ENCODE peak calls at places on chromosome 5, in seven cellular contexts. G is left ventricle myocardium inferior; C is CD8-positive, alpha-beta T cell; H is fibroblast of mammary gland; O is adrenal gland; P is IMR-90; K is mammary epithelial cell. T is an unnamed sample.

GRCh38 chr5:127615916-127616315 is 33.0 kb upstream of the CTXN3 start:
- DNase-seq in G (no peak), C (no peak), H (peak; percentile 47), O (no peak), P (peak; percentile 15), K (peak; percentile 56), T (no peak)

GRCh38 chr5:74231697-74232096 is 408.8 kb downstream of the ENC1 start:
- DNase-seq in G (no peak), C (no peak), H (no peak), O (no peak), P (no peak), K (peak; percentile 72), T (no peak)

GRCh38 chr5:115785395-115786009 is 31.0 kb downstream of the CDO1 start:
- DNase-seq in G (no peak), C (no peak), H (peak; percentile 55), O (no peak), P (no peak), K (no peak), T (no peak)

GRCh38 chr5:177431317-177432142 is 5.1 kb downstream of the GRK6 start:
- DNase-seq in G (peak; percentile 36), C (peak; percentile 73), H (no peak), O (no peak), P (no peak), K (no peak), T (no peak)

GRCh38 chr5:345404-346195 is 24.1 kb downstream of the AHRR start:
- DNase-seq in G (no peak), C (no peak), H (peak; percentile 22), O (no peak), P (no peak), K (no peak), T (no peak)

GRCh38 chr5:81856948-81857928 is 106.3 kb upstream of the SSBP2 start:
- DNase-seq in G (peak; percentile 86), C (no peak), H (no peak), O (peak; percentile 97), P (no peak), K (peak; percentile 19), T (peak; percentile 33)

GRCh38 chr5:72244862-72245371 is 75.1 kb downstream of the MRPS27 start:
- DNase-seq in G (no peak), C (no peak), H (peak; percentile 71), O (peak; percentile 73), P (peak; percentile 61), K (no peak), T (no peak)

GRCh38 chr5:177369050-177369912 is 11.6 kb downstream of the RGS14 start:
- DNase-seq in G (no peak), C (no peak), H (peak; percentile 30), O (no peak), P (no peak), K (no peak), T (no peak)

GRCh38 chr5:76363385-76364261 is 39.5 kb upstream of the IQGAP2 start:
- DNase-seq in G (no peak), C (no peak), H (no peak), O (no peak), P (no peak), K (no peak), T (no peak)

GRCh38 chr5:99130081-99130480 is 201.3 kb upstream of the CHD1 start:
- DNase-seq in G (no peak), C (no peak), H (no peak), O (no peak), P (no peak), K (no peak), T (no peak)

GRCh38 chr5:125117556-125117955 is 371.1 kb upstream of the ZNF608 start:
- DNase-seq in G (no peak), C (no peak), H (peak; percentile 48), O (no peak), P (peak; percentile 56), K (no peak), T (no peak)

GRCh38 chr5:173408946-173409345 is 80.7 kb upstream of the STC2 start:
- DNase-seq in G (no peak), C (no peak), H (no peak), O (no peak), P (peak; percentile 23), K (no peak), T (no peak)

GRCh38 chr5:174424219-174425053 is 299.9 kb upstream of the MSX2 start:
- DNase-seq in G (no peak), C (no peak), H (no peak), O (peak; percentile 56), P (no peak), K (no peak), T (no peak)

GRCh38 chr5:126961702-126962101 is 68.7 kb downstream of the MARCHF3 start:
- DNase-seq in G (no peak), C (no peak), H (peak; percentile 55), O (no peak), P (peak; percentile 66), K (peak; percentile 84), T (no peak)

GRCh38 chr5:94174748-94175411 is 433.5 kb upstream of the POU5F2 start:
- DNase-seq in G (no peak), C (no peak), H (peak; percentile 64), O (no peak), P (peak; percentile 69), K (peak; percentile 12), T (no peak)

GRCh38 chr5:58094031-58094430 is 365.9 kb downstream of the PLK2 start:
- DNase-seq in G (no peak), C (no peak), H (peak; percentile 11), O (no peak), P (peak; percentile 34), K (peak; percentile 94), T (no peak)

GRCh38 chr5:142432961-142433360 is 108.1 kb upstream of the SPRY4 start:
- DNase-seq in G (no peak), C (peak; percentile 52), H (no peak), O (no peak), P (no peak), K (peak; percentile 42), T (no peak)

GRCh38 chr5:18069790-18070189 is 435.5 kb downstream of the TAF11L14 start:
- DNase-seq in G (no peak), C (no peak), H (no peak), O (no peak), P (no peak), K (no peak), T (no peak)

GRCh38 chr5:61055434-61056006 is 106.7 kb downstream of the SMIM15 start:
- DNase-seq in G (no peak), C (no peak), H (peak; percentile 70), O (no peak), P (peak; percentile 72), K (peak; percentile 40), T (no peak)

GRCh38 chr5:119288364-119289047 is 67.3 kb upstream of the TNFAIP8 start:
- DNase-seq in G (no peak), C (no peak), H (no peak), O (no peak), P (peak; percentile 34), K (peak; percentile 54), T (no peak)

GRCh38 chr5:32586251-32586642 is 890 bp downstream of the SUB1 start:
- DNase-seq in G (no peak), C (no peak), H (no peak), O (no peak), P (no peak), K (no peak), T (no peak)

GRCh38 chr5:129118405-129118804 is 23.9 kb downstream of the ISOC1 start:
- DNase-seq in G (no peak), C (no peak), H (peak; percentile 19), O (no peak), P (peak; percentile 15), K (no peak), T (no peak)

GRCh38 chr5:55036477-55036876 is 12.4 kb downstream of the GZMK start:
- DNase-seq in G (no peak), C (no peak), H (no peak), O (no peak), P (peak; percentile 57), K (no peak), T (no peak)

GRCh38 chr5:170538970-170539586 is 35.3 kb downstream of the KCNIP1 start:
- DNase-seq in G (no peak), C (no peak), H (no peak), O (no peak), P (no peak), K (no peak), T (no peak)

GRCh38 chr5:170540276-170540675 is 36.5 kb downstream of the KCNIP1 start:
- DNase-seq in G (no peak), C (no peak), H (no peak), O (no peak), P (no peak), K (no peak), T (no peak)

GRCh38 chr5:170538096-170538465 is 34.3 kb downstream of the KCNIP1 start:
- DNase-seq in G (no peak), C (no peak), H (no peak), O (no peak), P (no peak), K (no peak), T (no peak)

GRCh38 chr5:170542691-170543275 is 39.0 kb downstream of the KCNIP1 start:
- DNase-seq in G (no peak), C (no peak), H (no peak), O (no peak), P (no peak), K (no peak), T (no peak)

GRCh38 chr5:170541146-170541769 is 37.4 kb downstream of the KCNIP1 start:
- DNase-seq in G (no peak), C (no peak), H (no peak), O (no peak), P (no peak), K (no peak), T (no peak)
- TF ChIP-seq CTCF in G (no peak), C (no peak), H (no peak), O (no peak), P (no peak), K (no peak), T (no peak)

GRCh38 chr5:96257904-96258303 is 175.1 kb downstream of the PCSK1 start:
- DNase-seq in G (no peak), C (no peak), H (peak; percentile 89), O (no peak), P (peak; percentile 91), K (peak; percentile 28), T (no peak)
- H3K4me3 ChIP-seq in G (no peak overlapping the region), C (no peak overlapping the region), H (no peak overlapping the region), O (no peak overlapping the region), P (no peak overlapping the region), K (no peak overlapping the region), T (no peak overlapping the region)

GRCh38 chr5:118060833-118061232 is 927.5 kb downstream of the DTWD2 start:
- DNase-seq in G (no peak), C (no peak), H (no peak), O (no peak), P (no peak), K (no peak), T (no peak)
- TF ChIP-seq CTCF in G (no peak), C (no peak), H (no peak), O (no peak), P (no peak), K (peak; percentile 49), T (peak; percentile 23)

GRCh38 chr5:52604151-52604550 is 183.6 kb upstream of the ITGA1 start:
- DNase-seq in G (no peak), C (no peak), H (no peak), O (no peak), P (no peak), K (no peak), T (no peak)

GRCh38 chr5:52603742-52604141 is 184.0 kb upstream of the ITGA1 start:
- DNase-seq in G (no peak), C (no peak), H (no peak), O (no peak), P (no peak), K (no peak), T (no peak)

DNA sequence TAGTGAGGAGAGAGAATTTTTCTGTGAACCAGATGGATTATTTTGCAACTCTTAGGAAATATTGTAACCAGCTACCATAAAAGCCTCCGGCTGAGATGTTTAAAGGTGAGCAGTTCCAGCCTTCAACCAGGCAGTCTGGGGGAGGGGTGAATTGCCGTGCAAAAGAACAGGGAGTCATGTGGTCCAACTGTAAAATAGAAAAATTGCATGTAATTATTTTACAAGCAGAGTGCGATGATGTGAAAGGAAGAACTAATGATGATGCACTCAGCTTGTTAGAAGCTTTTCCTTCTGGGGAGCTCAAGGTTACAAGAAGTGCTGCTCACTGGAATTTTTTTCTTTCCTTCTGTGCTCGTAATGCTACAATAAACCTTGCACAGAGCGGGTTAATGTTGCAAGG is 188.8 kb upstream of the ITGA1 start:
- DNase-seq in G (no peak), C (no peak), H (no peak), O (no peak), P (no peak), K (no peak), T (no peak)
- H3K4me3 ChIP-seq in G (no peak overlapping the region), C (no peak overlapping the region), H (no peak overlapping the region), O (no peak overlapping the region), P (no peak overlapping the region), K (no peak overlapping the region), T (no peak overlapping the region)

T was measured in retinal pigment epithelial cell.